ENCODE peak calls at places on chromosomes 1 and 21, in six cellular contexts. D is MM.1S, Q is hypothalamus, J is putamen, Z is head of caudate nucleus, M is AML-193. I is an unnamed sample.

GRCh38 chr1:210252621-210253041 is 20.0 kb downstream of the SERTAD4 start:
- DNase-seq in D (peak; percentile 21), Q (no peak), J (no peak), Z (no peak), M (no peak), I (no peak)

GRCh38 chr1:64302971-64303370 is 99.5 kb downstream of the UBE2U start:
- DNase-seq in D (no peak), Q (no peak), J (no peak), Z (no peak), M (no peak), I (no peak)

GRCh38 chr1:109282497-109282951 is 421 bp downstream of the PSRC1 start:
- DNase-seq in D (no peak), Q (no peak), J (no peak), Z (no peak), M (no peak), I (no peak)

GRCh38 chr1:224068458-224068770 is 45.5 kb upstream of the FBXO28 start:
- DNase-seq in D (no peak), Q (no peak), J (no peak), Z (no peak), M (no peak), I (no peak)

GRCh38 chr1:61670016-61670415 is 54.9 kb downstream of the TM2D1 start:
- DNase-seq in D (no peak), Q (no peak), J (no peak), Z (no peak), M (peak; percentile 36), I (peak; percentile 60)

GRCh38 chr1:148263128-148263905 is 111.2 kb upstream of the NBPF11 start:
- DNase-seq in D (peak; percentile 94), Q (no peak), J (no peak), Z (peak; percentile 49), M (no peak), I (no peak)

GRCh38 chr1:46223472-46223943 is 20.4 kb downstream of the LURAP1 start:
- DNase-seq in D (peak; percentile 83), Q (peak; percentile 26), J (peak; percentile 89), Z (peak; percentile 85), M (peak; percentile 76), I (peak; percentile 82)

GRCh38 chr1:79353224-79353623 is 346.7 kb upstream of the ADGRL4 start:
- DNase-seq in D (peak; percentile 26), Q (no peak), J (peak; percentile 2), Z (peak; percentile 39), M (peak; percentile 3), I (peak; percentile 39)

GRCh38 chr1:70156529-70157120 is 48.8 kb downstream of the LRRC40 start:
- DNase-seq in D (no peak), Q (no peak), J (no peak), Z (no peak), M (no peak), I (no peak)

GRCh38 chr1:181647314-181648035 is 164.2 kb downstream of the CACNA1E start:
- DNase-seq in D (no peak), Q (no peak), J (no peak), Z (peak; percentile 64), M (no peak), I (no peak)

GRCh38 chr1:90339822-90340221 is 344.9 kb downstream of the ZNF326 start:
- DNase-seq in D (peak; percentile 88), Q (no peak), J (no peak), Z (no peak), M (no peak), I (peak; percentile 26)

GRCh38 chr1:38872401-38873026 is 634 bp downstream of the MYCBP start:
- DNase-seq in D (peak; percentile 66), Q (no peak), J (no peak), Z (no peak), M (peak; percentile 25), I (peak; percentile 30)

GRCh38 chr21:43639470-43640178 is 19.7 kb downstream of the HSF2BP start:
- DNase-seq in D (no peak), Q (no peak), J (no peak), Z (no peak), M (peak; percentile 50), I (no peak)

GRCh38 chr1:13770769-13771168 is 70.8 kb downstream of the PRDM2 start:
- DNase-seq in D (no peak), Q (no peak), J (no peak), Z (no peak), M (no peak), I (no peak)

GRCh38 chr1:243230914-243231313 is 24.2 kb downstream of the CEP170 start:
- DNase-seq in D (peak; percentile 30), Q (no peak), J (no peak), Z (no peak), M (peak; percentile 21), I (peak; percentile 44)

GRCh38 chr1:22930235-22930912 is 42.3 kb downstream of the LACTBL1 start:
- DNase-seq in D (no peak), Q (peak; percentile 12), J (no peak), Z (peak; percentile 67), M (peak; percentile 2), I (peak; percentile 64)

GRCh38 chr1:55049914-55050278 is 10.5 kb downstream of the PCSK9 start:
- DNase-seq in D (no peak), Q (no peak), J (no peak), Z (no peak), M (no peak), I (no peak)

GRCh38 chr21:38306407-38306806 is 49.6 kb downstream of the KCNJ15 start:
- DNase-seq in D (no peak), Q (no peak), J (no peak), Z (no peak), M (no peak), I (no peak)